ENCODE peak calls at places on chromosomes 1 and 21, in five cellular contexts. C, L, W, X and R are unnamed samples.

GRCh38 chr1:87972818-87973217 is 644.1 kb downstream of the LMO4 start:
- DNase-seq in C (peak), X (no peak), L (no peak), W (no peak), R (no peak)

GRCh38 chr1:177302365-177303044 is 131.7 kb downstream of the BRINP2 start:
- DNase-seq in X (no peak), L (no peak), C (no peak), W (no peak), R (no peak)

GRCh38 chr1:50967416-50968020 is 2.5 kb upstream of the CDKN2C start:
- DNase-seq in W (no peak), C (peak), L (peak), X (no peak), R (no peak)

GRCh38 chr1:30673395-30673794 is 50.0 kb downstream of the MATN1 start:
- DNase-seq in C (no peak), X (no peak), L (no peak), W (no peak), R (no peak)

GRCh38 chr1:226520640-226521355 is 27.8 kb upstream of the STUM start:
- DNase-seq in L (no peak), C (no peak), X (no peak), W (no peak), R (no peak)

GRCh38 chr1:210332233-210332632 is 3.5 kb downstream of the HHAT start:
- DNase-seq in L (no peak), C (no peak), X (no peak), W (no peak), R (no peak)

GRCh38 chr1:11736746-11737639 is 1.1 kb downstream of the AGTRAP start:
- DNase-seq in C (peak), W (peak), X (no peak), L (peak), R (peak)

GRCh38 chr1:37441490-37441889 is 32.9 kb upstream of the ZC3H12A start:
- DNase-seq in C (no peak), L (no peak), W (no peak), X (no peak), R (no peak)

GRCh38 chr21:44960141-44961092 is 20.6 kb downstream of the SLX9 start:
- DNase-seq in W (no peak), X (no peak), L (no peak), C (no peak), R (no peak)

GRCh38 chr1:35188578-35189392 is 4.2 kb downstream of the SFPQ start:
- DNase-seq in W (no peak), L (no peak), C (no peak), X (no peak), R (no peak)

GRCh38 chr1:59761440-59761839 is 53.3 kb upstream of the HOOK1 start:
- DNase-seq in L (no peak), W (no peak), C (no peak), X (no peak), R (no peak)

GRCh38 chr21:40575983-40576382 is 271.0 kb downstream of the DSCAM start:
- DNase-seq in L (no peak), W (no peak), X (no peak), C (no peak), R (no peak)

GRCh38 chr1:9033363-9033762 is 7.1 kb upstream of the SLC2A7 start:
- DNase-seq in L (no peak), W (no peak), X (no peak), C (no peak), R (no peak)

GRCh38 chr1:83641206-83641658 is 357.7 kb downstream of the TTLL7 start:
- DNase-seq in L (no peak), W (peak), C (no peak), X (no peak), R (no peak)

GRCh38 chr1:113966013-113966412 is 13.3 kb upstream of the OLFML3 start:
- DNase-seq in C (peak), X (no peak), L (no peak), W (no peak), R (no peak)

GRCh38 chr1:246074421-246074820 is 432.7 kb downstream of the SMYD3 start:
- DNase-seq in W (no peak), X (no peak), C (no peak), L (no peak), R (no peak)

GRCh38 chr1:100720751-100721150 is 1.2 kb downstream of the VCAM1 start:
- DNase-seq in L (no peak), W (no peak), C (no peak), X (no peak), R (no peak)

GRCh38 chr1:33762099-33762830 is 101.6 kb upstream of the HMGB4 start:
- DNase-seq in W (no peak), X (no peak), C (no peak), L (no peak), R (no peak)

GRCh38 chr1:81894867-81895266 is 94.1 kb downstream of the ADGRL2 start:
- DNase-seq in W (no peak), C (peak), L (no peak), X (no peak), R (no peak)

GRCh38 chr1:168150283-168150682 is 13.6 kb upstream of the GPR161 start:
- DNase-seq in C (no peak), L (no peak), X (no peak), W (no peak), R (no peak)

GRCh38 chr1:214902636-214903320 is 179.8 kb upstream of the KCNK2 start:
- DNase-seq in C (peak), X (no peak), W (no peak), L (no peak), R (no peak)

GRCh38 chr1:115507256-115507589 is 134.5 kb upstream of the VANGL1 start:
- DNase-seq in W (peak), C (peak), L (peak), X (no peak), R (no peak)

GRCh38 chr1:83918688-83919285 is 80.1 kb downstream of the TTLL7 start:
- DNase-seq in C (no peak), W (no peak), L (no peak), X (no peak), R (no peak)

GRCh38 chr1:118148034-118148433 is 37.0 kb downstream of the SPAG17 start:
- DNase-seq in W (no peak), L (no peak), X (no peak), C (peak), R (no peak)

GRCh38 chr1:39361446-39361845 is 130.0 kb upstream of the BMP8A start:
- DNase-seq in W (no peak), L (no peak), X (no peak), C (no peak), R (no peak)

GRCh38 chr1:30405081-30405480 is 318.3 kb downstream of the MATN1 start:
- DNase-seq in C (no peak), W (no peak), L (no peak), X (no peak), R (no peak)

GRCh38 chr1:158285756-158286241 is 3.9 kb upstream of the CD1C start:
- DNase-seq in C (no peak), L (no peak), W (no peak), X (no peak), R (no peak)

GRCh38 chr1:40593449-40594186 is 62.2 kb downstream of the ZNF684 start:
- DNase-seq in W (no peak), X (no peak), C (no peak), L (no peak), R (no peak)

GRCh38 chr1:206704239-206704638 is 19.5 kb downstream of the MAPKAPK2 start:
- DNase-seq in W (no peak), L (no peak), C (no peak), X (no peak), R (no peak)

GRCh38 chr1:56788588-56788987 is 30.6 kb downstream of the FYB2 start:
- DNase-seq in L (peak), C (peak), W (no peak), X (no peak), R (no peak)

GRCh38 chr1:20194770-20195463 is 8.6 kb upstream of the PLA2G2C start:
- DNase-seq in X (peak), W (peak), L (peak), C (peak), R (peak)

GRCh38 chr1:118978914-118979701 is 9.0 kb downstream of the TBX15 start:
- DNase-seq in X (no peak), C (no peak), W (no peak), L (no peak), R (no peak)

GRCh38 chr1:91594383-91595065 is 93.9 kb downstream of the CDC7 start:
- DNase-seq in W (no peak), X (no peak), C (no peak), L (no peak), R (no peak)

GRCh38 chr1:208538587-208538986 is 294.4 kb upstream of the PLXNA2 start:
- DNase-seq in X (no peak), W (no peak), C (no peak), L (no peak), R (no peak)

GRCh38 chr1:223197923-223198627 is 55.0 kb upstream of the TLR5 start:
- DNase-seq in W (no peak), X (no peak), C (no peak), L (no peak), R (no peak)

GRCh38 chr1:169461390-169462001 is 24.2 kb downstream of the SLC19A2 start:
- DNase-seq in C (no peak), X (no peak), W (no peak), L (no peak), R (no peak)

GRCh38 chr1:202105571-202106339 is 17.0 kb upstream of the GPR37L1 start:
- DNase-seq in W (no peak), X (no peak), C (peak), L (no peak), R (no peak)

GRCh38 chr1:58162952-58163550 is 383.5 kb downstream of the OMA1 start:
- DNase-seq in W (peak), C (peak), L (peak), X (no peak), R (no peak)

GRCh38 chr21:38989745-38990423 is 184.2 kb downstream of the ETS2 start:
- DNase-seq in X (no peak), L (peak), C (peak), W (peak), R (no peak)